ENCODE peak calls at places on chromosomes 1 and 21, in nine cellular contexts. P is neuronal stem cell, E is AG20443, D is uterus, H is ELF-1, O is RCC 7860, W is Kasumi-1, N is NB4, Y is HT-29. T is an unnamed sample.
A peak's percentile ranks its signal among the peaks of the same experiment; 100 is the strongest.

GRCh38 chr1:47572731-47573505 is 135.1 kb downstream of the FOXD2 start:
- DNase-seq in P (no peak), E (no peak), D (no peak), H (no peak), O (no peak), W (no peak), N (no peak), Y (no peak), T (no peak)

GRCh38 chr1:181969902-181970301 is 91.6 kb downstream of the ZNF648 start:
- DNase-seq in P (peak; percentile 26), E (no peak), D (no peak), H (peak; percentile 32), O (no peak), W (no peak), N (no peak), Y (no peak), T (peak; percentile 95)

GRCh38 chr1:222616535-222616934 is 1.4 kb upstream of the MIA3 start:
- DNase-seq in P (no peak), E (peak; percentile 80), D (peak; percentile 45), H (no peak), O (no peak), W (no peak), N (no peak), Y (no peak), T (no peak)

GRCh38 chr1:165851034-165851658 is 23.7 kb downstream of the UCK2 start:
- DNase-seq in P (no peak), E (peak; percentile 41), D (no peak), H (peak; percentile 44), O (peak; percentile 45), W (peak; percentile 30), N (peak; percentile 90), Y (no peak), T (no peak)

GRCh38 chr1:42735477-42736105 is 4.4 kb downstream of the CLDN19 start:
- DNase-seq in P (no peak), E (no peak), D (no peak), H (no peak), O (no peak), W (no peak), N (no peak), Y (no peak), T (no peak)

GRCh38 chr1:156618853-156619581 is at the start of gene HAPLN2:
- DNase-seq in P (no peak), E (no peak), D (no peak), H (peak; percentile 54), O (no peak), W (peak; percentile 55), N (peak; percentile 35), Y (peak; percentile 43), T (no peak)

GRCh38 chr1:36602189-36602588 is 119.5 kb upstream of the CSF3R start:
- DNase-seq in P (no peak), E (no peak), D (no peak), H (no peak), O (no peak), W (no peak), N (no peak), Y (no peak), T (no peak)

GRCh38 chr1:227890451-227891222 is 57.1 kb downstream of the WNT9A start:
- DNase-seq in P (no peak), E (no peak), D (no peak), H (peak; percentile 0), O (no peak), W (no peak), N (no peak), Y (no peak), T (no peak)

GRCh38 chr1:186617860-186618780 is 62.1 kb downstream of the PTGS2 start:
- DNase-seq in P (no peak), E (peak; percentile 66), D (peak; percentile 16), H (no peak), O (peak; percentile 47), W (peak; percentile 93), N (peak; percentile 88), Y (peak; percentile 74), T (no peak)

GRCh38 chr1:109844609-109845008 is 66.0 kb upstream of the CSF1 start:
- DNase-seq in P (no peak), E (no peak), D (no peak), H (no peak), O (no peak), W (no peak), N (no peak), Y (no peak), T (no peak)

GRCh38 chr1:106080608-106081325 is 975.7 kb upstream of the PRMT6 start:
- DNase-seq in P (no peak), E (peak; percentile 30), D (no peak), H (peak; percentile 1), O (no peak), W (no peak), N (no peak), Y (no peak), T (no peak)

GRCh38 chr21:25639167-25639921 is at the start of gene JAM2:
- DNase-seq in P (peak; percentile 51), E (peak; percentile 59), D (peak; percentile 57), H (peak; percentile 66), O (no peak), W (peak; percentile 28), N (no peak), Y (no peak), T (no peak)

GRCh38 chr1:236890152-236891056 is 95.3 kb downstream of the MTR start:
- DNase-seq in P (peak; percentile 6), E (no peak), D (peak; percentile 32), H (peak; percentile 76), O (no peak), W (no peak), N (no peak), Y (no peak), T (no peak)

GRCh38 chr1:94335950-94336349 is 82.2 kb upstream of the ABCD3 start:
- DNase-seq in P (peak; percentile 70), E (peak; percentile 68), D (peak; percentile 81), H (peak; percentile 82), O (peak; percentile 87), W (peak; percentile 80), N (peak; percentile 69), Y (peak; percentile 91), T (peak; percentile 41)

GRCh38 chr1:94863919-94864318 is 43.8 kb downstream of the SLC44A3 start:
- DNase-seq in P (no peak), E (peak; percentile 77), D (peak; percentile 82), H (peak; percentile 78), O (peak; percentile 79), W (no peak), N (no peak), Y (peak; percentile 60), T (no peak)

GRCh38 chr1:26541816-26542711 is 12.5 kb downstream of the RPS6KA1 start:
- DNase-seq in P (no peak), E (peak; percentile 80), D (peak; percentile 47), H (peak; percentile 83), O (no peak), W (peak; percentile 100), N (peak; percentile 99), Y (peak; percentile 35), T (no peak)

GRCh38 chr1:62727656-62728396 is 39.6 kb upstream of the DOCK7 start:
- DNase-seq in P (no peak), E (peak; percentile 20), D (no peak), H (peak; percentile 14), O (no peak), W (no peak), N (no peak), Y (no peak), T (no peak)

GRCh38 chr1:247627951-247628350 is 22.6 kb downstream of the OR2G3 start:
- DNase-seq in P (no peak), E (no peak), D (no peak), H (no peak), O (no peak), W (no peak), N (no peak), Y (no peak), T (no peak)

GRCh38 chr1:62720946-62721554 is 32.9 kb upstream of the DOCK7 start:
- DNase-seq in P (no peak), E (no peak), D (no peak), H (peak; percentile 18), O (no peak), W (no peak), N (no peak), Y (no peak), T (no peak)

GRCh38 chr1:31848381-31848897 is 32.6 kb upstream of the SPOCD1 start:
- DNase-seq in P (no peak), E (no peak), D (no peak), H (no peak), O (no peak), W (no peak), N (no peak), Y (no peak), T (no peak)

GRCh38 chr1:43265431-43265830 is 4.4 kb upstream of the TMEM125 start:
- DNase-seq in P (no peak), E (no peak), D (no peak), H (no peak), O (no peak), W (no peak), N (no peak), Y (no peak), T (no peak)

GRCh38 chr1:1090424-1091343 is 16.6 kb upstream of the RNF223 start:
- DNase-seq in P (no peak), E (peak; percentile 9), D (no peak), H (no peak), O (no peak), W (no peak), N (no peak), Y (no peak), T (no peak)

GRCh38 chr1:86774305-86775304 is 70.2 kb downstream of the SH3GLB1 start:
- DNase-seq in P (no peak), E (peak; percentile 67), D (peak; percentile 86), H (peak; percentile 34), O (peak; percentile 88), W (peak; percentile 97), N (peak; percentile 98), Y (peak; percentile 85), T (no peak)

GRCh38 chr1:2617981-2618470 is 14.8 kb downstream of the MMEL1 start:
- DNase-seq in P (no peak), E (no peak), D (no peak), H (no peak), O (no peak), W (no peak), N (no peak), Y (no peak), T (no peak)

GRCh38 chr1:157274698-157275534 is 136.7 kb upstream of the ETV3 start:
- DNase-seq in P (no peak), E (peak; percentile 53), D (peak; percentile 29), H (peak; percentile 63), O (no peak), W (no peak), N (no peak), Y (no peak), T (no peak)

GRCh38 chr1:156816561-156817328 is at the start of gene SH2D2A:
- DNase-seq in P (no peak), E (peak; percentile 27), D (no peak), H (no peak), O (no peak), W (peak; percentile 60), N (peak; percentile 81), Y (no peak), T (no peak)

GRCh38 chr1:19452221-19452663 is 33.1 kb downstream of the CAPZB start:
- DNase-seq in P (no peak), E (peak; percentile 89), D (no peak), H (no peak), O (peak; percentile 51), W (no peak), N (no peak), Y (no peak), T (no peak)

GRCh38 chr1:35175067-35176001 is 17.6 kb downstream of the SFPQ start:
- DNase-seq in P (no peak), E (no peak), D (no peak), H (no peak), O (no peak), W (no peak), N (no peak), Y (no peak), T (no peak)

GRCh38 chr1:22662318-22662717 is 9.3 kb downstream of the C1QB start:
- DNase-seq in P (peak; percentile 31), E (no peak), D (no peak), H (peak; percentile 86), O (no peak), W (no peak), N (peak; percentile 50), Y (peak; percentile 44), T (peak; percentile 52)

GRCh38 chr1:179824265-179824664 is 53.3 kb downstream of the TOR1AIP2 start:
- DNase-seq in P (no peak), E (no peak), D (no peak), H (no peak), O (no peak), W (no peak), N (peak; percentile 90), Y (no peak), T (no peak)

GRCh38 chr21:32388306-32388705 is 4.5 kb downstream of the URB1 start:
- DNase-seq in P (no peak), E (no peak), D (no peak), H (no peak), O (no peak), W (no peak), N (no peak), Y (no peak), T (no peak)